ENCODE peak calls at places on chromosome 22, in nine cellular contexts. Y is memory B cell; F is mesothelial cell of epicardium; H is BE2C; N is effector memory CD4-positive, alpha-beta T cell; X is GM04504; G is GM12891; Q is hepatic stellate cell; L is endothelial cell. U is an unnamed sample.

GRCh38 chr22:19510919-19511341 is 13.3 kb downstream of the CLDN5 start:
- DNase-seq in X (no peak), F (no peak), Q (no peak), L (no peak), Y (no peak), G (no peak), N (no peak), H (no peak), U (no peak)

GRCh38 chr22:38257650-38258246 is 15.1 kb downstream of the TMEM184B start:
- DNase-seq in H (no peak), L (no peak), G (no peak), Y (no peak), Q (no peak), X (no peak), N (no peak), F (no peak), U (no peak)

GRCh38 chr22:36770116-36770945 is 5.6 kb downstream of the IFT27 start:
- DNase-seq in X (no peak), F (peak), L (no peak), Y (no peak), H (peak), G (no peak), Q (no peak), N (no peak), U (no peak)

GRCh38 chr22:22185217-22185616 is 59.4 kb upstream of the VPREB1 start:
- DNase-seq in F (no peak), X (no peak), H (no peak), Q (no peak), Y (no peak), G (no peak), N (no peak), L (no peak), U (no peak)

GRCh38 chr22:37079668-37080171 is 28.2 kb downstream of the KCTD17 start:
- DNase-seq in F (no peak), Q (no peak), L (no peak), H (no peak), N (peak), X (no peak), G (no peak), Y (peak), U (peak)

GRCh38 chr22:44129614-44129976 is 51.1 kb upstream of the PARVG start:
- DNase-seq in N (no peak), X (no peak), L (no peak), Y (no peak), H (peak), G (no peak), F (no peak), Q (no peak), U (no peak)

GRCh38 chr22:44583854-44584253 is 85.8 kb upstream of the RTL6 start:
- DNase-seq in L (no peak), N (no peak), G (no peak), X (no peak), Y (no peak), F (peak), H (peak), Q (no peak), U (no peak)

GRCh38 chr22:24230911-24231656 is 13.8 kb downstream of the GGT5 start:
- DNase-seq in N (peak), G (peak), H (no peak), F (no peak), Y (peak), Q (no peak), L (peak), X (no peak), U (peak)

U was measured in T-helper 1 cell.